ENCODE peak calls at places on chromosomes 13 and 19, in nine cellular contexts. U is IMR-90, X is right lobe of liver, K is BE2C, J is hepatocyte, C is HFF-Myc, T is aorta, Z is fibroblast of pulmonary artery, O is adrenal gland. G is an unnamed sample.

GRCh38 chr13:29594710-29595379 is 643 bp downstream of the SLC7A1 start:
- DNase-seq in U (peak), X (peak), K (peak), J (peak), C (no peak), T (peak), Z (peak), O (peak), G (no peak)

GRCh38 chr13:86974995-86975328 is 696.2 kb upstream of the SLITRK5 start:
- DNase-seq in U (no peak), X (no peak), K (no peak), J (no peak), C (no peak), T (no peak), Z (no peak), O (no peak), G (no peak)

GRCh38 chr13:111642156-111642767 is 321.8 kb downstream of the TEX29 start:
- DNase-seq in U (no peak), X (no peak), K (no peak), J (no peak), C (no peak), T (no peak), Z (no peak), O (no peak), G (no peak)

GRCh38 chr13:66048888-66049287 is 1181.2 kb downstream of the PCDH9 start:
- DNase-seq in U (peak), X (no peak), K (no peak), J (no peak), C (no peak), T (no peak), Z (no peak), O (no peak), G (no peak)

GRCh38 chr19:55670280-55671053 is 4.6 kb upstream of the EPN1 start:
- DNase-seq in U (peak), X (peak), K (peak), J (no peak), C (no peak), T (peak), Z (no peak), O (no peak), G (no peak)

GRCh38 chr13:112867301-112867711 is 101.7 kb upstream of the MCF2L start:
- DNase-seq in U (no peak), X (no peak), K (no peak), J (no peak), C (no peak), T (peak), Z (no peak), O (no peak), G (no peak)

GRCh38 chr19:54792814-54793213 is 10.6 kb upstream of the KIR2DL4 start:
- DNase-seq in U (no peak), X (no peak), K (no peak), J (no peak), C (no peak), T (no peak), Z (no peak), O (peak), G (no peak)

GRCh38 chr19:5480427-5480836 is 25.2 kb downstream of the ZNRF4 start:
- DNase-seq in U (no peak), X (no peak), K (peak), J (no peak), C (no peak), T (no peak), Z (peak), O (peak), G (no peak)

GRCh38 chr13:34833562-34834182 is 108.4 kb upstream of the NBEA start:
- DNase-seq in U (peak), X (no peak), K (no peak), J (peak), C (no peak), T (no peak), Z (peak), O (no peak), G (no peak)

GRCh38 chr13:83286737-83287136 is 595.5 kb downstream of the SLITRK1 start:
- DNase-seq in U (peak), X (no peak), K (no peak), J (no peak), C (peak), T (no peak), Z (peak), O (no peak), G (no peak)

GRCh38 chr19:15869109-15869555 is 28.7 kb downstream of the CYP4F2 start:
- DNase-seq in U (no peak), X (no peak), K (peak), J (no peak), C (no peak), T (no peak), Z (peak), O (peak), G (peak)

GRCh38 chr13:81480634-81481033 is 1139.7 kb upstream of the SPRY2 start:
- DNase-seq in U (no peak), X (no peak), K (no peak), J (peak), C (no peak), T (no peak), Z (no peak), O (no peak), G (no peak)

GRCh38 chr13:111599791-111600190 is 279.3 kb downstream of the TEX29 start:
- DNase-seq in U (no peak), X (no peak), K (no peak), J (no peak), C (no peak), T (peak), Z (no peak), O (no peak), G (no peak)

GRCh38 chr13:32309812-32310706 is 5.1 kb downstream of the ZAR1L start:
- DNase-seq in U (peak), X (no peak), K (peak), J (peak), C (no peak), T (no peak), Z (peak), O (peak), G (no peak)

GRCh38 chr13:50396001-50396400 is 380.8 kb downstream of the KCNRG start:
- DNase-seq in U (no peak), X (no peak), K (no peak), J (no peak), C (no peak), T (no peak), Z (no peak), O (no peak), G (no peak)

GRCh38 chr13:109036091-109036490 is 406.7 kb downstream of the MYO16 start:
- DNase-seq in U (no peak), X (no peak), K (no peak), J (no peak), C (no peak), T (no peak), Z (no peak), O (no peak), G (no peak)

GRCh38 chr19:36152061-36152885 is at the start of gene COX7A1:
- DNase-seq in U (no peak), X (peak), K (no peak), J (no peak), C (no peak), T (peak), Z (peak), O (peak), G (no peak)

GRCh38 chr19:9566729-9567128 is 17.6 kb downstream of the ZNF121 start:
- DNase-seq in U (no peak), X (no peak), K (no peak), J (no peak), C (no peak), T (no peak), Z (no peak), O (no peak), G (no peak)
- H3K4me3 ChIP-seq in U (no peak), X (no peak), K (no peak), J (no peak), C (no peak), T (peak), Z (no peak), O (no peak), G (peak)

DNA sequence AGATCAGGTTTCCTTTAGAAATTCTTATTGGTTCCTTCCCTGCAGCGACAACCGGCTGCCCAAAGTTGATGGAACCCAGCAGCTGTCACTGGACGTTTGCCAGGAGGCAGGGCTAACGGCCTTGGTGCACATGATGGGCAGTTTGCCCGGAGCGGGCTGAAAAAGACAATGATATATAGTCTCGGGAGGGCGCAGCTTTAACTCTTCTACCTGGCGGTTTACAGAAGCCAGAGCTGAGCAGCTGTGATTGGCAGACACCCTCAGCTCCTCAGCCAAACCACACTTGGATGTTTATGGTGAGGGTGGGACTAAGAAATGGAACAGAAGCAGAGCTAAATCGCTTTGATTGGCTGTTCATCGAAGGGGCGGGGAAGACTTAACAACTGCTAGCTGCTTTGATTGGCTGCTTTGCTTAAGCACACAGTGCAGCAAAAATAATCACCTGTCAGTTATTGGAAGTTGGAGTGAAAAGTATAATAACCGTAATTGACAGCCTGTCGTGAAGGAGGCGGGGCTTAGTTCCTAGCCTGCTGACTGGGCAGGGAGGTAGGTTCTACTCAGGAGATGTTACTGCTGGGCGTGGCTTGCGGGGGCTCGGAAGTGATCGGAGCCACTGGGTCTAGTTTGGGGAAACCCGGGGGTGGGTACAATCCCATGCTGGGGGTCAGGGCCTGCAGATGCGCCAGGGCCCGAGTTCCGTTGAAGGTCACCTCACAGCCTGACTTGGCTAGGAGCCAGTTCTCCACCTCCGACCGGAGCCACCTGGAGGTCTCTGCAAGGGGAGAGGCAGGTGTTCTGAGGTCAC is 7.5 kb downstream of the EMP3 start:
- DNase-seq in U (peak), X (peak), K (peak), J (peak), C (peak), T (peak), Z (peak), O (peak), G (peak)
- H3K4me3 ChIP-seq in U (no peak), X (peak), K (peak), J (peak), C (peak), T (no peak), Z (peak), O (no peak), G (peak)

GRCh38 chr19:16891696-16892382 is 3.0 kb downstream of the F2RL3 start:
- DNase-seq in U (no peak), X (no peak), K (no peak), J (no peak), C (no peak), T (no peak), Z (no peak), O (no peak), G (no peak)

GRCh38 chr19:16888629-16889371 is at the start of gene F2RL3:
- DNase-seq in U (peak), X (no peak), K (peak), J (no peak), C (no peak), T (no peak), Z (peak), O (peak), G (peak)

GRCh38 chr19:16889429-16889882 is 657 bp downstream of the F2RL3 start:
- DNase-seq in U (no peak), X (no peak), K (no peak), J (no peak), C (no peak), T (no peak), Z (no peak), O (peak), G (no peak)

GRCh38 chr19:16890461-16891184 is 1.8 kb downstream of the F2RL3 start:
- DNase-seq in U (no peak), X (no peak), K (no peak), J (no peak), C (no peak), T (no peak), Z (no peak), O (no peak), G (no peak)

GRCh38 chr19:16889883-16890460 is 1.2 kb downstream of the F2RL3 start:
- DNase-seq in U (no peak), X (no peak), K (no peak), J (no peak), C (no peak), T (no peak), Z (no peak), O (no peak), G (no peak)
- H3K4me3 ChIP-seq in U (no peak), X (no peak), K (no peak), J (no peak), C (no peak), T (no peak), Z (no peak), O (no peak), G (peak)

GRCh38 chr19:1467512-1468273 is 11.3 kb downstream of the C19orf25 start:
- DNase-seq in U (no peak), X (no peak), K (no peak), J (no peak), C (no peak), T (no peak), Z (no peak), O (no peak), G (no peak)
- H3K4me3 ChIP-seq in U (no peak), X (no peak), K (no peak), J (no peak), C (no peak), T (no peak), Z (no peak), O (no peak), G (peak)

DNA sequence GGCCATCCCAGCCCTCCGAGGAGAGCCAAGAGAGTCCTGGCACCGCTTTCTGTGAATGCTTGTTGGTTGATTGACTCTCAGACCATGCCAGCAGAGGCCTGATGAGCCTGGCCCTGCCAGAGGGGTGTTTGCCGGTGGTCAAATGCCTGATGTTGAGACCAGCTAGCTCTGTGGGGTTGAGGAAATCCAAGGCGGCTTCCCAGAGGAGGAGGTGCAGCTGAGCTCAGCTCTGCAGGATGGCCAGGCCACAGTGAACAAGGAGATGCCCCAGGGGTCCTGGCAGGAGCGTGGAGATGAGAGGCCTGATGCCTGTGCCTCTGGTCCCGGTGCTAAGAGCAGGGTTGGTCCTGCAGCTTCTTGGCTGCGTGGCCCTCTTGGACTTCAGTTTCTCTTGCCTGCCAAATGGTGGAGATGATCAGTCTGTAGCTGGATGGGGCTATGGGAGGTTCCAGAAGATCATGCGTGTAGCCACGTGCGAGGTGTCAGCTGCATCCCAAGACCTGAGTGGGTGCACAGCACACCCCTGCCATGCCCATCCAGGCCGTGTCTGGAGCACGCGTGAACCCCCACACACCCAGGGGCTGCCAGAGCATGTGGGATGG is 16.8 kb downstream of the NFIC start:
- DNase-seq in U (no peak), X (peak), K (no peak), J (no peak), C (no peak), T (no peak), Z (no peak), O (peak), G (no peak)
- H3K4me3 ChIP-seq in U (no peak), X (no peak), K (no peak), J (no peak), C (no peak), T (no peak), Z (no peak), O (no peak), G (peak)

DNA sequence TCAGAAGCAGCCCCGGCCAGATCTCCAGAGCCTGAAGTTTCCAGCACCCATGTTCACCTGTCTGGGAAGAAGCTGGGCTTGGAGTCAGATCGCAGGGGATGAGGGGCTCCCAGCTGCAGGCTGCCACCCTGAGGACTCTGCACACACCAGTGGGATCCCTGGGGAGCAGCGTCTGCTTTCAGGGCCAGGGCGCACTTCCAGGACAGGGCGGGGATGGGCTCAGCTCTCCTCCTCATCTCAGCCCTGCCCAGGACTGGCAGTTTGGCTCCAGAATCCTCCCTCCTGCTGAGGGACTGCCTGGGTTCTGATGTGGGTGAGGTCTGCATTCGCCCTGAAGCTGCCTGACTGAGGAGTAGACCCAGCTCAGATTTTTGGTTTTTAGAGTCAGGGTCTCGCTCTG is 3.5 kb downstream of the SLC7A9 start:
- DNase-seq in U (no peak), X (no peak), K (no peak), J (no peak), C (no peak), T (no peak), Z (no peak), O (no peak), G (no peak)
- H3K4me3 ChIP-seq in U (no peak), X (no peak), K (no peak), J (no peak), C (no peak), T (no peak), Z (no peak), O (no peak), G (no peak)

DNA sequence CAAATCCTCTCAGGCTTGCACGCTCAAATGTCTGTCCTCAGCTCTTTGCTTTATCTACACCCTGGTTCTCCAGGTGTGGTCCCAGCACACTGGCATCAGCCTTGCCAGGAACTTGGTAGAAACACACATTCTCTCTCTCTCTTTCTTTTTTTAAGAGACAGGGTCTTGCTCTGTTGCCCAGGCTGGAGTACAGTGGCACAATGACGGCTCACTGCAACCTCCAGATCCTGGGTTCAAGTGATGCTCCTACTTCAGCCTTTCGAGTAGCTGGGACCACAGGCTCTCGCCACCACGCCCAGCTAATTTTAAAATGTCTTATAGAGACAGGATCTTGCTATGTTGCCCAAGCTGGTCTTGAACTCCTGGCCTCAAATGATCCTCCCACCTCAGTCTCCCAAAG is 20.8 kb downstream of the ADGRL1 start:
- DNase-seq in U (no peak), X (no peak), K (no peak), J (no peak), C (no peak), T (no peak), Z (no peak), O (no peak), G (no peak)
- H3K4me3 ChIP-seq in U (no peak), X (no peak), K (no peak), J (no peak), C (no peak), T (no peak), Z (no peak), O (no peak), G (no peak)

GRCh38 chr19:40055832-40056504 is at the start of gene ZNF780B:
- DNase-seq in U (peak), X (peak), K (peak), J (peak), C (peak), T (peak), Z (peak), O (peak), G (peak)

GRCh38 chr19:40057166-40057565 is 1.1 kb upstream of the ZNF780B start:
- DNase-seq in U (no peak), X (no peak), K (no peak), J (no peak), C (no peak), T (no peak), Z (no peak), O (no peak), G (no peak)

GRCh38 chr19:40055049-40055448 is 982 bp downstream of the ZNF780B start:
- DNase-seq in U (no peak), X (no peak), K (no peak), J (no peak), C (no peak), T (no peak), Z (no peak), O (no peak), G (no peak)

GRCh38 chr19:40056505-40056904 is 474 bp upstream of the ZNF780B start:
- DNase-seq in U (no peak), X (no peak), K (no peak), J (no peak), C (no peak), T (no peak), Z (no peak), O (no peak), G (no peak)

GRCh38 chr19:40059624-40060023 is 3.6 kb upstream of the ZNF780B start:
- DNase-seq in U (no peak), X (no peak), K (no peak), J (no peak), C (no peak), T (no peak), Z (no peak), O (no peak), G (no peak)
- H3K4me3 ChIP-seq in U (no peak), X (no peak), K (no peak), J (no peak), C (no peak), T (no peak), Z (no peak), O (no peak), G (no peak)